ENCODE peak calls at places on chromosomes 5 and 9, in four cellular contexts. C, B, V and L are unnamed samples. For H3K4me1, the result is how much of the 10 kb centered on the place peaks cover.

GRCh38 chr5:109479260-109479860 is 69.6 kb upstream of the PJA2 start:
- DNase-seq in V (no peak), B (peak), C (no peak), L (no peak)

GRCh38 chr5:163682226-163682625 is 176.8 kb downstream of the MAT2B start:
- DNase-seq in C (no peak), V (no peak), B (no peak), L (no peak)

GRCh38 chr9:78866228-78867132 is 569.6 kb downstream of the PSAT1 start:
- DNase-seq in V (peak), B (no peak), C (peak), L (no peak)

GRCh38 chr5:141963706-141964105 is 5.2 kb upstream of the RNF14 start:
- DNase-seq in B (no peak), C (no peak), V (no peak), L (no peak)

GRCh38 chr5:110900829-110901228 is 162.0 kb downstream of the SLC25A46 start:
- DNase-seq in V (peak), B (no peak), C (no peak), L (no peak)

GRCh38 chr5:143437666-143438273 is 34.3 kb upstream of the NR3C1 start:
- DNase-seq in B (no peak), C (no peak), V (no peak), L (no peak)

GRCh38 chr5:43947870-43948269 is 344.9 kb downstream of the NNT start:
- DNase-seq in B (no peak), C (no peak), V (no peak), L (no peak)

GRCh38 chr9:133944746-133945135 is 47.4 kb downstream of the VAV2 start:
- DNase-seq in V (peak), B (no peak), C (no peak), L (no peak)

GRCh38 chr9:132908635-132909034 is 29.9 kb downstream of the SPACA9 start:
- DNase-seq in V (no peak), B (no peak), C (no peak), L (no peak)

GRCh38 chr5:122050959-122051358 is 27.1 kb downstream of the LOX start:
- DNase-seq in V (no peak), C (no peak), B (no peak), L (no peak)

GRCh38 chr5:134245101-134245604 is 19.3 kb upstream of the PPP2CA start:
- DNase-seq in V (peak), B (peak), C (no peak), L (peak)

GRCh38 chr5:134226441-134227192 is 744 bp upstream of the PPP2CA start:
- DNase-seq in V (no peak), C (no peak), B (no peak), L (no peak)

GRCh38 chr9:108761530-108762347 is 94.0 kb downstream of the ACTL7B start:
- DNase-seq in V (peak), B (peak), C (peak), L (peak)

GRCh38 chr9:81999806-82000205 is 11.2 kb downstream of the SPATA31D1 start:
- DNase-seq in B (no peak), C (no peak), V (no peak), L (no peak)

GRCh38 chr5:135324160-135324559 is 74.9 kb downstream of the MACROH2A1 start:
- DNase-seq in C (no peak), B (no peak), V (no peak), L (no peak)

GRCh38 chr5:140764177-140765020 is 21.5 kb upstream of the PCDHA1 start:
- DNase-seq in C (no peak), B (no peak), V (peak), L (no peak)

GRCh38 chr9:2262809-2263510 is 247.8 kb downstream of the SMARCA2 start:
- DNase-seq in V (no peak), B (no peak), C (no peak), L (no peak)

GRCh38 chr5:24591426-24591825 is 53.4 kb downstream of the CDH10 start:
- DNase-seq in B (no peak), V (no peak), C (no peak), L (no peak)

GRCh38 chr9:117464941-117465616 is 50.2 kb upstream of the ASTN2 start:
- DNase-seq in C (no peak), V (no peak), B (no peak), L (no peak)

GRCh38 chr9:126829035-126829434 is 24.2 kb downstream of the ZBTB43 start:
- DNase-seq in B (no peak), V (no peak), C (no peak), L (no peak)

GRCh38 chr9:89752154-89752553 is 147.3 kb downstream of the GADD45G start:
- DNase-seq in V (no peak), C (no peak), B (no peak), L (no peak)

GRCh38 chr5:111762895-111763294 is 5.9 kb upstream of the NREP start:
- DNase-seq in B (no peak), V (peak), C (no peak), L (no peak)

GRCh38 chr5:153099328-153099727 is 391.1 kb upstream of the GRIA1 start:
- DNase-seq in V (no peak), C (no peak), B (peak), L (peak)
- H3K9ac ChIP-seq in V (no peak), C (no peak), B (no peak), L (no peak)

DNA sequence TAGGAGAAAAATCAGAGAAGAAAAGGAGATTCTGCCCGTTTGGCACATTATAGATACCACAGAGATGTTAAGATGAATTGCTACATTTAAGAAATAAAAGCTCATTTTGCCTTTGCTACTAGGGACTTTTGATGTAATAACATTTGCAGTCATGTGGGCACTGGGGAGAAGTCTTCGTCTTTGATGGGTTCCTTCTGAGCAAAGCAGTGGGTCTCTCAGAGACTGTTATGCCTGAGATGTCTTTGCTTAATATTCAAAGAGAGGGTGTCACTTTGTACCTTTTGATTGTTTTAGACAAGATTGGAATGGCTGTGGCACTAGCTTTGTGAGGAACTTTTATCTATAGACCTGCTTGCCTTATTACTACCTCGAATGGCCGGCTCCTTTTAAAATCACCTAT is 25.0 kb downstream of the SLC25A25 start:
- DNase-seq in B (no peak), C (no peak), V (no peak), L (no peak)
- H3K27ac ChIP-seq in B (no peak), C (peak), V (peak), L (no peak)

GRCh38 chr9:73156593-73157187 is 5.0 kb downstream of the ANXA1 start:
- DNase-seq in B (no peak), C (no peak), V (no peak), L (no peak)

GRCh38 chr9:73155389-73155788 is 3.7 kb downstream of the ANXA1 start:
- DNase-seq in B (no peak), V (no peak), C (no peak), L (no peak)

GRCh38 chr9:73157811-73158210 is 6.1 kb downstream of the ANXA1 start:
- DNase-seq in V (no peak), B (no peak), C (no peak), L (no peak)

GRCh38 chr9:73154760-73155159 is 3.1 kb downstream of the ANXA1 start:
- DNase-seq in B (no peak), C (no peak), V (no peak), L (no peak)

DNA sequence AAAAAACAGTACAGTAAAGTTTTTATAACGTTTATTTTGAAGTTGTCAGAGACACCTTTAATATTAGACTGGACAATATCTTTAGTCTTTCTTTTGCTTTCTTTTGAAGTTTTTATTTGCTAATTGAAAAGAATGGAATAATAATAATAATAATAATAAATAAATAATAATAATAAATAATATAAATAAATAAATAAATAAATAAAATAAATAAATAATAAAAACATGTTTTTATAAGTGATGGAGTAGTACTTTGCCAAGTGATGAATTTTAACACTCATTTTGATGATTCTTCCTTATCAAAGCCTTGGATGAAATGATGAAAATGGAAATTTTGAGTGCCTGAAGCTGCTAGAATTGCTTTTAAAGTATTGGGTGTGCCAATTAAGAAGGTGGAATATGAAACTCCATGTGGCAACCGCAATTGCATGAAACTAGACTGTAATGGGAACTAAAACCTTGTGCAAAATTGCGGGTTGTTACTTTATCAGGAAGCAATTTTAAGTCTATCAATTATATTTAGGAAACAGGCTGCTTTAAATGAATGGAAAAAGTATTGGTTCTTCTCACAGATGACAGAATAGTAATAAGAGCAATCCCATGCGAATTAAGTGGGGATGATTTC is 4.4 kb downstream of the ANXA1 start:
- DNase-seq in C (no peak), B (no peak), V (no peak), L (no peak)
- H3K4me1 ChIP-seq in C (under half), B (under half), V (under half), L (under half)

DNA sequence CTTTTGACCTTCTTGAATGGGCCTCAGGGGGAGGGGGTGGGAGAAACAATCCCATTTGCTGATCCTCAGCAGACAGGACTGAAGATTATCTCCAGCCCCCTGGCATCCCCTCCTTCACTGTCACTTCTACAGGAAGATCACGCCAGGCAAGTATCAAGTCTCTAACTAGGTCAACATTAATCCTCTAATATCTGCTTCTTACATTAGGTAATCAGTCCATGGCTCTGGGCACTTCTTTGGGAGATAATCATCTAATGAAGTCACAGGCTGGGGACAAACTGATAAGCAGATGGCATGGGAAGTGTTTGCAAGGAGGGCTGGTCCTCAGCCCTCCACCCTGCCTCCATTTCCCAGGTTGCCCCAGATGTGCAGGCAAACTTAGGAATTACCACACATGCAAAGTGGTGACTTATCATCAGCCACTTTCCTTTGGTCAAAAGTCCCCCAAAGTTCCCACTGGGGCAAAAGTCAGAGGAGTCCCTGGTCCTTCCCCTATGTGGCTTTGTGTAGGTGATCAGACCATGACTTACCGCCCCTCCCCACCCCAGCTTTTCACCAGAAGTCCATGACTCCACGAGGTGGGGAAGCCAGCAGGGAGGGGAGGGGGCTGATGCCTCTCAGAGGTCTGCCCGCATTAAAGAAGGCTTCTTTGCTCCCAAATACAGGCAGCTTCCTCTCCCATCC is 6.0 kb downstream of the TRAF1 start:
- DNase-seq in V (no peak), C (no peak), B (no peak), L (no peak)
- H3K9ac ChIP-seq in V (no peak), C (no peak), B (no peak), L (no peak)

GRCh38 chr9:38067611-38067891 is 1.5 kb downstream of the SHB start:
- DNase-seq in C (no peak), B (peak), V (no peak), L (no peak)

GRCh38 chr9:38067892-38068615 is 973 bp downstream of the SHB start:
- DNase-seq in B (peak), V (no peak), C (no peak), L (peak)

GRCh38 chr9:38066167-38066906 is 2.7 kb downstream of the SHB start:
- DNase-seq in V (no peak), B (peak), C (no peak), L (no peak)

GRCh38 chr9:38068616-38068865 is 486 bp downstream of the SHB start:
- DNase-seq in V (no peak), B (no peak), C (no peak), L (peak)

DNA sequence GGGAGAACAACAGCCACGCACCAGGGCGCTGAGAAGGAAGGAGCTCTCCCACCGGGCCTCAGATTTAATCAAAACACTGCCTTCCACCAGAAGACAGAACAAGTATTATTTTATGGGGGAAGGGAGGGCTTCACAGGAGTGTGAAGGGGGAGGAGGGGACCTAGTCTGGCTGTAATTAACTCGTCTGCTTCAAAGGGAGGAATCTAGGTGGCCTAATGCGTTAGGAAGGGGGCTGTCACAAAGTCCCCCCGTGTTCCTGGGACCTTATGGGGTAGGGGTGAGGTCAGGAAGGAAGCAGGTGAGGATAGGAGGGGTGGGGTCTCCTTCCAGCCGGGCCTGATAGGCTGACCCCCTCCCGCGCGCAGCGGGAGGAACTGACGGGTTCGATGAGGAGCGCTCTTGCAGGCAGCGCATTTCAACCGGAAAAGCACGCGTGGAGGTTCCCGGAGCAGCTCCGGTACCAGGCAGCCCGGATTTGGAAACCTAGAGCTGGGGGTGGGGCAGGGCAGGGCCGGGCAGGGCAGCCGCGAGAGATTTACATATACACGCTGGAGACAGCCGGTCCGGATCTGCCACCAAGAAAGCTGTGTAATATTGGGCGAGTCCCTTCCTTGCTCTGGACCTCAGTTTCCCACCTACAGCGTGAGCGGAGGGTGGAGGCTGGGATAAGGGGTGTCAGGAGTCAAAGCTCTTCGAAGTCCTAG is 2.0 kb downstream of the SHB start:
- DNase-seq in C (no peak), B (peak), V (no peak), L (peak)
- H3K27ac ChIP-seq in C (peak), B (no peak), V (peak), L (no peak)

DNA sequence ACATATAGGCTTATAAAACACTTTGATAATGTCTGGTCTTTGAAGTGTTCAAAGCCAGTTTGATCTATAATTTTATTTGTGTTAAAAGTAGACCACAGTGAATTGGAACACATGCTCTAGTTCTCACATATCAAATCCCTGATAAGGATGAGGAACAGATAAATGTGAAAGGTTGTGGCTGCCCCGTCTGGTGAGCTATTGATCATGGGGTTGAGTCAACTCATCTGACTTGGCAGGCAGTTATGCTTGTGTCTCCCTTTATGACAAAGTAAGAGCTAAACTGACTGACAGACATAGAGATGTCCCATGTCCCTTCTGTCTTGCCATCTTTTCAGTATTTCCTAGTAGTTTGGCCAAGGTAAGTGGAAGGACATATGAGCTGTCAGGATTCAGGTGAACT is 2.9 kb upstream of the ERMP1 start:
- DNase-seq in B (no peak), C (no peak), V (no peak), L (no peak)
- H3K4me1 ChIP-seq in B (under half), C (under half), V (under half), L (under half)

DNA sequence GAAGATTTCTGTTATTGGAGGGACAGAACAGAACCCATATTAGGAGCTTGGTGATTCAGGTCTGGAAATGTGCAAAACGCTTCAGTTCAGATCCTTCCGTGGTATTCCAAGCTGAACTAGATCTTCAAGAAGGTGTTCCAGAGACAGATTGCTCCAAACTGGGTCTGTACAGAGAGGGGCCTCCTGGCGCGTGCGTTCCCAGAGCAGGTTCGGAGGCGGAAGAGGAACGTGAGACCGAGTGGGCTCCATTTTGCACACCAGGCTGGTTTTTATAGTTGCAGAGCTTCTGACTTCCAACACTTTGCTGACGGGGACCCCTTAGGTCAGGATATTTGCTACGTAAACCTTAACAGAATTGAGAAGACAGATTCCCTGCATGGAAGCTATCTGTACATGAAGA is 16.7 kb upstream of the RPL26L1 start:
- DNase-seq in C (no peak), B (no peak), V (no peak), L (no peak)
- H3K9ac ChIP-seq in C (no peak), B (no peak), V (peak), L (no peak)

GRCh38 chr9:107367727-107368502 is 84.8 kb downstream of the RAD23B start:
- DNase-seq in B (no peak), V (no peak), C (no peak), L (peak)
- H3K27ac ChIP-seq in B (no peak), V (no peak), C (no peak), L (peak)